ENCODE peak calls at places on chromosomes 11 and 22, in ten cellular contexts. J is GM12865, T is epithelial cell of esophagus, V is stomach, A is A673, Z is prostate gland, O is lower lobe of right lung, E is spleen, R is right lobe of liver, L is tibial artery. G is an unnamed sample.

GRCh38 chr22:27318516-27318915 is 483.0 kb downstream of the MN1 start:
- DNase-seq in O (no peak), Z (no peak), R (no peak), T (peak), L (no peak), A (peak), E (no peak), V (no peak), J (no peak), G (no peak)

GRCh38 chr22:19591568-19591967 is 67.4 kb upstream of the CLDN5 start:
- DNase-seq in A (no peak), O (no peak), R (no peak), T (no peak), V (no peak), Z (no peak), L (no peak), E (no peak), J (no peak), G (no peak)

GRCh38 chr11:66581261-66581660 is 11.6 kb downstream of the CCDC87 start:
- DNase-seq in Z (no peak), A (no peak), J (no peak), O (no peak), T (no peak), L (no peak), V (no peak), E (no peak), R (no peak), G (no peak)

GRCh38 chr11:115324569-115325432 is 179.4 kb downstream of the CADM1 start:
- DNase-seq in V (peak), L (peak), T (peak), O (no peak), A (peak), E (no peak), R (no peak), Z (peak), J (peak), G (no peak)

GRCh38 chr11:128692750-128693578 is 908 bp upstream of the FLI1 start:
- DNase-seq in Z (no peak), A (no peak), O (peak), J (peak), L (no peak), T (peak), V (no peak), R (peak), E (peak), G (no peak)

GRCh38 chr11:62922653-62923371 is 1.6 kb upstream of the CHRM1 start:
- DNase-seq in E (no peak), T (no peak), O (no peak), V (no peak), Z (no peak), L (no peak), R (no peak), J (peak), A (peak), G (no peak)

GRCh38 chr11:112789481-112789880 is 171.7 kb upstream of the NCAM1 start:
- DNase-seq in J (no peak), T (no peak), R (no peak), O (no peak), E (no peak), A (no peak), Z (no peak), V (no peak), L (no peak), G (no peak)

GRCh38 chr11:19719960-19720359 is 7.3 kb downstream of the NAV2 start:
- DNase-seq in E (no peak), O (no peak), Z (no peak), R (no peak), J (no peak), T (no peak), A (no peak), L (no peak), V (no peak), G (no peak)

GRCh38 chr22:27045103-27045940 is 387.9 kb downstream of the MIAT start:
- DNase-seq in V (no peak), R (no peak), A (peak), O (no peak), Z (no peak), J (no peak), T (peak), E (no peak), L (no peak), G (no peak)

GRCh38 chr22:49320714-49321476 is 506.8 kb downstream of the BRD1 start:
- DNase-seq in T (no peak), O (peak), A (no peak), V (peak), E (no peak), Z (no peak), R (no peak), L (no peak), J (no peak), G (no peak)

GRCh38 chr11:25860677-25861445 is 471.1 kb upstream of the ANO3 start:
- DNase-seq in Z (no peak), R (no peak), O (no peak), E (no peak), V (no peak), L (no peak), A (peak), J (no peak), T (no peak), G (no peak)

GRCh38 chr11:17498475-17498874 is 21.8 kb upstream of the ABCC8 start:
- DNase-seq in L (no peak), J (peak), V (no peak), O (no peak), R (no peak), Z (no peak), T (peak), A (no peak), E (peak), G (no peak)

GRCh38 chr22:31246687-31247086 is 34.6 kb downstream of the LIMK2 start:
- DNase-seq in Z (no peak), T (no peak), R (no peak), A (no peak), V (no peak), O (no peak), J (no peak), L (no peak), E (no peak), G (no peak)

GRCh38 chr22:31244943-31245451 is 32.9 kb downstream of the LIMK2 start:
- DNase-seq in T (no peak), Z (no peak), L (no peak), A (no peak), J (no peak), O (no peak), V (no peak), E (no peak), R (no peak), G (no peak)

GRCh38 chr22:31248965-31249940 is 37.2 kb downstream of the LIMK2 start:
- DNase-seq in A (no peak), L (no peak), V (no peak), E (no peak), J (no peak), R (no peak), O (no peak), T (peak), Z (peak), G (no peak)

GRCh38 chr22:31248138-31248745 is 36.1 kb downstream of the LIMK2 start:
- DNase-seq in L (peak), V (peak), O (peak), J (no peak), E (peak), R (no peak), A (peak), Z (peak), T (peak), G (peak)

DNA sequence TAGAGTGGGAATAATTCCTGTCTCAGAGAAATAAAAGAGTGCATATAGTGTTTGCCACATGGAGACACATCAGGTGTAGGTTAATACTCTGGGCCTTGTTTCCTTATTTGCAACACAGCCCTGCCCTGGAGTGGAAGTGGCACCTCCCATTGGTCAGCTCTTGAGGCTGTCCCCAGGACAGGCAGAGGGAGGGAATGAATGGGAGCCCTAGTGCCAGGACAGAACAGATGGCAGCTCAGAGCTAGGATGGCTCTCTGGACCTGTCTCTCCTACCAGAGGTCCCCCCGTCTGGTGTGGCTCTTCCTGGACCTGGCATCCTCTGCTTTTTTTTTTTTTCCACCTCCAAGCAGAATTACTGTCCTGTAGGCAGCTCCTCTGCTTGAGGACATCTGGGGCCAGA is 35.6 kb downstream of the LIMK2 start:
- DNase-seq in V (no peak), L (no peak), R (no peak), E (no peak), O (no peak), Z (no peak), A (no peak), J (no peak), T (no peak), G (no peak)
- H3K4me3 ChIP-seq in V (peak), L (peak), R (no peak), E (peak), O (peak), Z (peak), A (no peak), J (no peak), T (peak), G (peak)

GRCh38 chr11:23778971-23779370 is 717.9 kb upstream of the LUZP2 start:
- DNase-seq in A (no peak), R (no peak), J (no peak), Z (no peak), O (no peak), L (no peak), E (no peak), T (no peak), V (no peak), G (no peak)
- H3K4me3 ChIP-seq in A (no peak), R (no peak), J (no peak), Z (no peak), O (no peak), L (no peak), E (no peak), T (no peak), V (no peak), G (no peak)

GRCh38 chr11:120134931-120135228 is 3.0 kb downstream of the TRIM29 start:
- DNase-seq in R (peak), T (no peak), Z (peak), E (peak), L (peak), O (peak), A (no peak), V (peak), J (no peak), G (no peak)

GRCh38 chr11:120132645-120133185 is 5.2 kb downstream of the TRIM29 start:
- DNase-seq in V (no peak), T (no peak), O (no peak), Z (no peak), R (peak), A (no peak), E (no peak), J (no peak), L (no peak), G (no peak)

GRCh38 chr11:120133216-120134105 is 4.5 kb downstream of the TRIM29 start:
- DNase-seq in A (no peak), J (no peak), O (peak), R (peak), V (peak), L (no peak), T (no peak), Z (no peak), E (peak), G (no peak)

GRCh38 chr11:120135838-120136237 is 2.1 kb downstream of the TRIM29 start:
- DNase-seq in E (no peak), L (no peak), T (peak), O (peak), Z (peak), J (no peak), R (no peak), A (no peak), V (peak), G (no peak)

DNA sequence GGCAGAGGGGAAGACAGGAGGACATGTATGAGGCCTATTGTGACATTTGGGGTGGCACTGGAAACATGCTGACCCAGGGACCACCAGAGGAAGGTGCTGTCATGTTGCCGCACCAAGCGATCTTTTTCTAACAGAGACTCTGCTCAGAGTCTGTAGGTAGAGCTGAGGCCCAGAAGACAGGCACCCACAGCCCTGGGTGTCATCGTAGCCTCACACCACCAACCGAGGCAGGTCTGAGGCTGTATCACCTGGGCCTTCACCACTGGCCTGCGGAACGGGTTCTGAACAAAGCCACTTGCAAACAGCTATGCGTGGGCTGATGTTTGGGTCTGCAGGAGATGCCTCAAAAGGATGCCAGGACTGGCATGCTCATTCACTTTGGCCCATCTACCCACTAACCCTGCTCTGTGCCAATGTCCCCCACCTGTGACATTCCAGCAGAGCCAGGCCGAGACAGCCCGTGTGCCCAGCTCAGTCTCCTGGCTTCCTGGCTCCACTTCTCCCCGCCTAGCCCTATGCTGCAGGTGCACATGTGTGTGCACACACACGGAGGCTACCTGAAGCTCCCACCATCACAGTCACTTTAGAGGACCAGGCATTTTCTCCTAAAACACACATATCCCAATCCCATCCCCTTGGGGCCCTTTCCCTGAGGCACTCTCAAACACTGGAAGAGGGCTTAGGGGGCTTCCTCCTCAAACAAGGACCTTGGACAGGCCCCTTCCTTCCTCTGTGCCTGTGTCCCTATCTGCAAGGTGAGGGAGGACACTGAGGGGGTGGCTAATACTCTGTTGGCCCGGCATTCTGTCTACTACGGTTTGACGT is 3.6 kb downstream of the TRIM29 start:
- DNase-seq in T (no peak), R (peak), A (no peak), O (peak), L (peak), E (peak), Z (peak), J (no peak), V (peak), G (no peak)
- H3K4me3 ChIP-seq in T (peak), R (no peak), A (no peak), O (no peak), L (no peak), E (no peak), Z (peak), J (no peak), V (no peak), G (no peak)

GRCh38 chr11:78039919-78040671 is 17.0 kb upstream of the KCTD14 start:
- DNase-seq in T (peak), E (peak), L (peak), Z (peak), A (peak), R (peak), O (peak), J (peak), V (peak), G (no peak)
- H3K4me3 ChIP-seq in T (no peak), E (no peak), L (peak), Z (no peak), A (no peak), R (peak), O (peak), J (no peak), V (no peak), G (no peak)

DNA sequence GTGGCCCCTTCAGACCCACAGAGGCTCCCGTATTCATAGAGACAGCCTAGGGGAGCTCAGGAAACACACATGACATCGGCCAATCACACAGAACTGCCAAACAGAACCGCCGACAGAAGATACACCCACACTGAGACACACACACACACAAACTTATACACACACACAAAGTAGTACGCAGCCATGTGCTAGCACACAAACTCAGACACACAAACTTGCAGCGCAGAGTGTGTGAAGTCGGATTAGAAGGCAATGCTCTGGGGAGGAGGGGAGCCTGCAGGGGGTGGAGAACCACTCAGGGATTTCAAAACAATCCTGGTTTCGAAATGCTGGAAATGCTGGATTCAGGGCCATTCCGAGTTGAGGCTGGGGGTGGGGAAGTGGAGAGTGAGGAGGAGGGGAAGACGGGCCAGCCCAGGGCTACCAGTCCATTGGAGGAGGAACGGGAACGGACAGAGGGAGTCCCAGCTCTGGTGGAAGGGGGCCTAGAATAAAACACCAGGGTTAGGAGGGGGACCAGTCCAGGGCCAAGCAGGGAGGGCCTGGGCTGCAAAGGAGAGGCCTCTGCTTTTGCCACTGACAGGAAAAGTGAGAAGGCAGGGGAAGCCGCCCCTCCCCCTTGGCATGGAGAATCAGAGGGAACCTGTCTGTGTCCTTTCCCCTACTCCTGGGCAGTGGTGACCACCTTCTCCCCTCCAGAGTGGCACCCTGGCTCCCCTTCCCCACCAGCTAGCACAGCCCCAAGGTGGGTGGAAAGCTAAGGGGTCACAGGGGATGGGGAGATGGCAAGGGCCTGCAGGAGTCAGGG is 4.4 kb downstream of the BCL9L start:
- DNase-seq in J (no peak), T (peak), O (peak), E (peak), A (peak), L (peak), V (no peak), Z (no peak), R (peak), G (no peak)
- H3K4me3 ChIP-seq in J (no peak), T (peak), O (peak), E (peak), A (peak), L (peak), V (peak), Z (peak), R (peak), G (peak)

GRCh38 chr22:40043793-40044101 is 49.0 kb downstream of the FAM83F start:
- DNase-seq in O (no peak), J (no peak), Z (no peak), A (no peak), V (no peak), L (no peak), E (no peak), R (no peak), T (no peak), G (no peak)

GRCh38 chr22:40042312-40042711 is 47.6 kb downstream of the FAM83F start:
- DNase-seq in L (no peak), E (no peak), T (no peak), Z (no peak), V (no peak), O (no peak), R (peak), J (no peak), A (no peak), G (no peak)

GRCh38 chr22:40044102-40044869 is 49.5 kb downstream of the FAM83F start:
- DNase-seq in E (peak), J (peak), R (peak), T (peak), Z (peak), V (peak), A (peak), O (peak), L (peak), G (peak)

GRCh38 chr22:40041738-40042137 is 47.0 kb downstream of the FAM83F start:
- DNase-seq in J (no peak), T (no peak), O (no peak), V (no peak), A (no peak), Z (no peak), L (no peak), E (peak), R (peak), G (no peak)

GRCh38 chr22:40043086-40043485 is 48.3 kb downstream of the FAM83F start:
- DNase-seq in Z (peak), V (no peak), L (peak), J (no peak), A (peak), T (peak), R (peak), O (no peak), E (no peak), G (no peak)
- H3K4me3 ChIP-seq in Z (no peak), V (no peak), L (no peak), J (no peak), A (peak), T (no peak), R (peak), O (peak), E (no peak), G (no peak)

GRCh38 chr11:71240061-71240690 is 12.2 kb downstream of the SHANK2 start:
- DNase-seq in R (peak), Z (no peak), A (no peak), J (no peak), E (peak), L (no peak), O (no peak), V (no peak), T (no peak), G (no peak)

GRCh38 chr11:71238285-71238875 is 14.0 kb downstream of the SHANK2 start:
- DNase-seq in Z (no peak), E (peak), J (no peak), T (no peak), O (no peak), V (no peak), A (no peak), R (peak), L (no peak), G (no peak)

GRCh38 chr11:71237853-71238252 is 14.5 kb downstream of the SHANK2 start:
- DNase-seq in J (no peak), V (no peak), R (peak), L (no peak), O (no peak), Z (no peak), T (no peak), A (no peak), E (peak), G (no peak)

GRCh38 chr11:71239581-71239980 is 12.8 kb downstream of the SHANK2 start:
- DNase-seq in T (no peak), L (no peak), A (no peak), R (peak), Z (no peak), O (no peak), V (no peak), J (no peak), E (peak), G (no peak)

GRCh38 chr11:71238941-71239340 is 13.4 kb downstream of the SHANK2 start:
- DNase-seq in O (no peak), J (no peak), E (peak), Z (no peak), V (no peak), R (peak), L (no peak), A (no peak), T (no peak), G (no peak)
- H3K4me3 ChIP-seq in O (no peak), J (no peak), E (no peak), Z (no peak), V (no peak), R (no peak), L (no peak), A (no peak), T (no peak), G (no peak)

G was measured in effector memory CD4-positive, alpha-beta T cell.